ENCODE peak calls at places on chromosomes 3 and 15, in five cellular contexts. V is RPMI8226; A is kidney epithelial cell; L is activated naive CD8-positive, alpha-beta T cell treated with anti-CD3 and anti-CD28 coated beads, Interleukin-2, amount 50 U/mL, for 24 hours; X is NCI-H1694. P is an unnamed sample.

GRCh38 chr15:34114739-34115138 is 12.9 kb downstream of the PGBD4 start:
- DNase-seq in V (no peak), A (no peak), L (no peak), X (no peak), P (no peak)

GRCh38 chr3:13452490-13453335 is 27.4 kb upstream of the HDAC11 start:
- DNase-seq in V (peak; percentile 75), A (no peak), L (peak; percentile 32), X (peak; percentile 32), P (peak; percentile 74)

GRCh38 chr3:71972031-71972430 is 187.1 kb upstream of the PROK2 start:
- DNase-seq in V (no peak), A (no peak), L (no peak), X (no peak), P (no peak)

GRCh38 chr3:74693216-74693615 is 78.8 kb upstream of the CNTN3 start:
- DNase-seq in V (no peak), A (no peak), L (no peak), X (no peak), P (no peak)

GRCh38 chr3:14411166-14411526 is 8.7 kb downstream of the SLC6A6 start:
- DNase-seq in V (no peak), A (no peak), L (no peak), X (no peak), P (no peak)

GRCh38 chr3:36312351-36312750 is 68.0 kb upstream of the STAC start:
- DNase-seq in V (no peak), A (no peak), L (no peak), X (no peak), P (no peak)

GRCh38 chr15:58392611-58393161 is 39.1 kb upstream of the LIPC start:
- DNase-seq in V (no peak), A (peak; percentile 77), L (no peak), X (no peak), P (no peak)

GRCh38 chr3:187989458-187990153 is 164.4 kb upstream of the LPP start:
- DNase-seq in V (no peak), A (no peak), L (no peak), X (no peak), P (no peak)

GRCh38 chr3:146283796-146284485 is 33.0 kb upstream of the PLSCR4 start:
- DNase-seq in V (no peak), A (no peak), L (no peak), X (no peak), P (no peak)

GRCh38 chr3:138118863-138119766 is 3.7 kb upstream of the DZIP1L start:
- DNase-seq in V (peak; percentile 55), A (peak; percentile 39), L (peak; percentile 71), X (peak; percentile 85), P (peak; percentile 50)

GRCh38 chr3:193744048-193744821 is 151.2 kb downstream of the OPA1 start:
- DNase-seq in V (no peak), A (peak; percentile 91), L (no peak), X (no peak), P (peak; percentile 47)

GRCh38 chr15:73983211-73983727 is 8.8 kb downstream of the STOML1 start:
- DNase-seq in V (no peak), A (no peak), L (no peak), X (no peak), P (no peak)

GRCh38 chr3:58157649-58158048 is 53.1 kb downstream of the DNASE1L3 start:
- DNase-seq in V (no peak), A (no peak), L (no peak), X (no peak), P (no peak)

GRCh38 chr15:82108489-82109078 is 62.8 kb upstream of the MEX3B start:
- DNase-seq in V (peak; percentile 76), A (no peak), L (peak; percentile 79), X (peak; percentile 9), P (peak; percentile 63)

GRCh38 chr15:78875107-78875914 is 2.6 kb downstream of the MORF4L1 start:
- DNase-seq in V (no peak), A (no peak), L (no peak), X (no peak), P (no peak)

GRCh38 chr15:70410371-70410975 is 312.8 kb upstream of the TLE3 start:
- DNase-seq in V (peak; percentile 83), A (no peak), L (no peak), X (no peak), P (peak; percentile 86)

GRCh38 chr15:89129816-89130134 is 41.5 kb downstream of the ABHD2 start:
- DNase-seq in V (no peak), A (no peak), L (no peak), X (no peak), P (no peak)